ENCODE peak calls at places on chromosomes 5 and 9, in eight cellular contexts. O is stimulated activated CD4-positive, alpha-beta T cell treated with anti-CD3 and anti-CD28 coated beads, Interleukin-2, amount 100 ng/mL, for 48 hours; A is GM23248; F is adrenal gland; J is DMS79; V is amniotic epithelial cell; T is MV-4-11; P is tibial artery. C is an unnamed sample.

GRCh38 chr9:74220327-74220726 is 276.8 kb upstream of the RORB start:
- DNase-seq in O (no peak), A (no peak), F (no peak), J (no peak), V (no peak), T (no peak), P (no peak), C (no peak)

GRCh38 chr9:77305622-77306365 is 128.5 kb downstream of the VPS13A start:
- DNase-seq in O (no peak), A (peak; percentile 51), F (no peak), J (no peak), V (peak; percentile 73), T (no peak), P (no peak), C (no peak)

GRCh38 chr9:81431662-81432061 is 257.7 kb downstream of the TLE1 start:
- DNase-seq in O (no peak), A (peak; percentile 93), F (no peak), J (no peak), V (peak; percentile 98), T (no peak), P (no peak), C (no peak)

GRCh38 chr9:108889649-108890067 is 27.6 kb downstream of the ACTL7A start:
- DNase-seq in O (no peak), A (peak; percentile 30), F (no peak), J (no peak), V (peak; percentile 54), T (peak; percentile 22), P (no peak), C (no peak)

GRCh38 chr9:16652511-16653101 is 217.9 kb downstream of the BNC2 start:
- DNase-seq in O (no peak), A (no peak), F (no peak), J (no peak), V (peak; percentile 52), T (no peak), P (no peak), C (no peak)

GRCh38 chr9:98304381-98304780 is 48.9 kb upstream of the TBC1D2 start:
- DNase-seq in O (no peak), A (no peak), F (no peak), J (no peak), V (no peak), T (no peak), P (no peak), C (no peak)

GRCh38 chr9:73264636-73265035 is 113.0 kb downstream of the ANXA1 start:
- DNase-seq in O (no peak), A (no peak), F (no peak), J (no peak), V (peak; percentile 14), T (no peak), P (no peak), C (no peak)

GRCh38 chr9:133888048-133888778 is 103.9 kb downstream of the VAV2 start:
- DNase-seq in O (no peak), A (no peak), F (peak; percentile 35), J (peak; percentile 81), V (no peak), T (no peak), P (no peak), C (no peak)

GRCh38 chr5:174177976-174178600 is 132.6 kb downstream of the NSG2 start:
- DNase-seq in O (no peak), A (no peak), F (no peak), J (no peak), V (no peak), T (no peak), P (no peak), C (no peak)

GRCh38 chr5:65796917-65797316 is 74.9 kb downstream of the NLN start:
- DNase-seq in O (no peak), A (no peak), F (no peak), J (no peak), V (no peak), T (no peak), P (no peak), C (no peak)

GRCh38 chr9:102435427-102435826 is 559.7 kb upstream of the CYLC2 start:
- DNase-seq in O (no peak), A (no peak), F (no peak), J (no peak), V (no peak), T (no peak), P (no peak), C (no peak)

GRCh38 chr5:142143878-142144277 is 35.3 kb downstream of the NDFIP1 start:
- DNase-seq in O (no peak), A (peak; percentile 72), F (no peak), J (no peak), V (peak; percentile 49), T (peak; percentile 6), P (no peak), C (no peak)

GRCh38 chr5:83488271-83488670 is 16.7 kb downstream of the VCAN start:
- DNase-seq in O (no peak), A (peak; percentile 53), F (no peak), J (no peak), V (no peak), T (no peak), P (no peak), C (no peak)

GRCh38 chr9:125150349-125151245 is 7.3 kb upstream of the SCAI start:
- DNase-seq in O (no peak), A (no peak), F (no peak), J (no peak), V (peak; percentile 17), T (no peak), P (no peak), C (no peak)

GRCh38 chr5:177132504-177133118 is 962 bp upstream of the NSD1 start:
- DNase-seq in O (no peak), A (peak; percentile 52), F (no peak), J (no peak), V (peak; percentile 28), T (no peak), P (peak; percentile 27), C (peak; percentile 42)

GRCh38 chr5:135008981-135009735 is 24.9 kb downstream of the PITX1 start:
- DNase-seq in O (no peak), A (no peak), F (no peak), J (no peak), V (no peak), T (no peak), P (no peak), C (no peak)

GRCh38 chr9:12812710-12813109 is 37.9 kb downstream of the LURAP1L start:
- DNase-seq in O (no peak), A (peak; percentile 32), F (no peak), J (no peak), V (no peak), T (no peak), P (no peak), C (no peak)

GRCh38 chr9:2126331-2126789 is 111.2 kb downstream of the SMARCA2 start:
- DNase-seq in O (no peak), A (peak; percentile 45), F (peak; percentile 77), J (no peak), V (peak; percentile 78), T (no peak), P (peak; percentile 58), C (no peak)

GRCh38 chr5:12292610-12293204 is 388.5 kb upstream of the CTNND2 start:
- DNase-seq in O (no peak), A (peak; percentile 4), F (no peak), J (no peak), V (peak; percentile 0), T (peak; percentile 19), P (no peak), C (no peak)

GRCh38 chr9:131849391-131849790 is 109.5 kb upstream of the RAPGEF1 start:
- DNase-seq in O (no peak), A (no peak), F (no peak), J (no peak), V (no peak), T (no peak), P (no peak), C (no peak)

GRCh38 chr5:154097031-154097430 is 58.3 kb downstream of the MFAP3 start:
- DNase-seq in O (no peak), A (no peak), F (no peak), J (no peak), V (peak; percentile 14), T (no peak), P (no peak), C (no peak)

GRCh38 chr5:112570708-112571448 is 151.8 kb upstream of the EPB41L4A start:
- DNase-seq in O (no peak), A (no peak), F (no peak), J (no peak), V (no peak), T (no peak), P (no peak), C (no peak)

GRCh38 chr9:38227061-38227540 is 158.1 kb upstream of the SHB start:
- DNase-seq in O (peak; percentile 50), A (peak; percentile 83), F (peak; percentile 14), J (peak; percentile 94), V (peak; percentile 84), T (peak; percentile 75), P (no peak), C (peak; percentile 43)

GRCh38 chr9:69120380-69121154 is 53.5 kb upstream of the TJP2 start:
- DNase-seq in O (no peak), A (no peak), F (peak; percentile 25), J (peak; percentile 52), V (no peak), T (no peak), P (no peak), C (no peak)

GRCh38 chr9:32755730-32756129 is 27.6 kb upstream of the TMEM215 start:
- DNase-seq in O (no peak), A (no peak), F (no peak), J (no peak), V (no peak), T (no peak), P (no peak), C (no peak)

GRCh38 chr5:164475339-164475977 is 970.0 kb downstream of the MAT2B start:
- DNase-seq in O (no peak), A (peak; percentile 10), F (no peak), J (no peak), V (peak; percentile 34), T (no peak), P (no peak), C (no peak)

GRCh38 chr5:158639876-158640570 is 459.7 kb downstream of the EBF1 start:
- DNase-seq in O (no peak), A (peak; percentile 91), F (peak; percentile 17), J (no peak), V (no peak), T (peak; percentile 18), P (no peak), C (no peak)

GRCh38 chr5:90099099-90099498 is 310.5 kb downstream of the CETN3 start:
- DNase-seq in O (no peak), A (no peak), F (no peak), J (no peak), V (peak; percentile 72), T (no peak), P (no peak), C (no peak)

GRCh38 chr5:64074533-64074932 is 91.1 kb upstream of the RNF180 start:
- DNase-seq in O (no peak), A (peak; percentile 54), F (no peak), J (no peak), V (peak; percentile 12), T (no peak), P (no peak), C (no peak)

GRCh38 chr9:135584934-135585333 is 23.4 kb downstream of the PAEP start:
- DNase-seq in O (no peak), A (no peak), F (peak; percentile 85), J (no peak), V (peak; percentile 97), T (no peak), P (no peak), C (no peak)

GRCh38 chr9:7123743-7124142 is 366.0 kb downstream of the KDM4C start:
- DNase-seq in O (no peak), A (peak; percentile 26), F (no peak), J (no peak), V (no peak), T (no peak), P (no peak), C (no peak)

GRCh38 chr9:3858961-3859360 is 333.2 kb upstream of the RFX3 start:
- DNase-seq in O (no peak), A (peak; percentile 37), F (no peak), J (no peak), V (peak; percentile 57), T (no peak), P (no peak), C (no peak)

GRCh38 chr9:17117372-17117771 is 17.5 kb upstream of the CNTLN start:
- DNase-seq in O (no peak), A (no peak), F (no peak), J (no peak), V (no peak), T (no peak), P (no peak), C (no peak)

C was measured in CD8-positive, alpha-beta T cell.